ENCODE peak calls at places on chromosomes 2 and 18, in nine cellular contexts. L, K, V, F, N, Z, B, P and M are unnamed samples.

GRCh38 chr2:150063432-150063889 is 424.0 kb downstream of the RND3 start:
- DNase-seq in N (peak; percentile 90), Z (peak; percentile 36), V (no peak), K (no peak), P (no peak), B (no peak), L (no peak), F (no peak), M (no peak)

GRCh38 chr2:25078171-25079049 is 36.5 kb downstream of the EFR3B start:
- DNase-seq in Z (peak; percentile 89), N (peak; percentile 57), V (no peak), K (no peak), B (no peak), P (no peak), L (no peak), F (no peak), M (no peak)

GRCh38 chr18:61554117-61554776 is 221.0 kb downstream of the CDH20 start:
- DNase-seq in V (peak; percentile 41), Z (no peak), L (no peak), P (no peak), F (no peak), K (no peak), B (no peak), N (no peak), M (no peak)

GRCh38 chr2:64837116-64837704 is 152.0 kb upstream of the SLC1A4 start:
- DNase-seq in Z (no peak), N (peak; percentile 85), K (no peak), P (no peak), L (no peak), B (no peak), V (no peak), F (no peak), M (no peak)

GRCh38 chr18:42706618-42707017 is 408.9 kb downstream of the RIT2 start:
- DNase-seq in N (no peak), F (no peak), V (no peak), K (peak; percentile 39), L (no peak), Z (no peak), P (no peak), B (no peak), M (no peak)

GRCh38 chr2:98868548-98869271 is 67.3 kb downstream of the CRACDL start:
- DNase-seq in V (no peak), N (peak; percentile 23), P (no peak), K (no peak), F (no peak), Z (no peak), B (no peak), L (no peak), M (no peak)

GRCh38 chr18:32612651-32613050 is 142.0 kb upstream of the GAREM1 start:
- DNase-seq in B (no peak), L (no peak), Z (no peak), V (no peak), K (no peak), P (no peak), N (no peak), F (no peak), M (no peak)

GRCh38 chr18:31043709-31044108 is 1.2 kb upstream of the DSC3 start:
- DNase-seq in V (no peak), B (no peak), N (no peak), L (no peak), K (no peak), F (no peak), P (no peak), Z (no peak), M (no peak)

GRCh38 chr2:239494578-239494977 is 93.8 kb upstream of the HDAC4 start:
- DNase-seq in Z (no peak), B (no peak), L (no peak), P (no peak), N (no peak), V (no peak), K (no peak), F (no peak), M (no peak)

GRCh38 chr18:45386256-45386655 is 229.0 kb upstream of the SLC14A2 start:
- DNase-seq in V (peak; percentile 20), N (peak; percentile 13), P (no peak), B (no peak), Z (peak; percentile 26), K (peak; percentile 54), F (peak; percentile 32), L (no peak), M (peak; percentile 32)

GRCh38 chr2:222613715-222614331 is 42.1 kb downstream of the FARSB start:
- DNase-seq in V (no peak), F (no peak), N (peak; percentile 67), B (no peak), Z (peak; percentile 69), K (no peak), P (no peak), L (no peak), M (peak; percentile 8)

GRCh38 chr18:66916834-66917233 is 312.9 kb upstream of the CDH19 start:
- DNase-seq in P (no peak), K (no peak), F (no peak), B (no peak), Z (no peak), V (no peak), L (no peak), N (peak; percentile 1), M (no peak)

GRCh38 chr2:237819231-237819630 is 20.7 kb downstream of the RBM44 start:
- DNase-seq in Z (no peak), F (no peak), V (no peak), L (no peak), B (no peak), P (no peak), N (no peak), K (no peak), M (no peak)

GRCh38 chr2:11417946-11418585 is 47.9 kb downstream of the E2F6 start:
- DNase-seq in Z (no peak), V (no peak), B (no peak), F (no peak), P (no peak), L (no peak), K (no peak), N (peak; percentile 32), M (no peak)
- TF ChIP-seq CTCF in Z (peak; percentile 37), V (peak; percentile 41), B (peak; percentile 28), F (peak; percentile 20), P (no peak), L (peak; percentile 42), K (peak; percentile 63), N (peak; percentile 53), M (peak; percentile 60)

GRCh38 chr2:232541961-232542714 is 2.6 kb downstream of the CHRNG start:
- DNase-seq in F (no peak), B (no peak), V (no peak), L (peak; percentile 33), P (no peak), N (no peak), Z (no peak), K (no peak), M (no peak)

GRCh38 chr2:232541195-232541960 is 1.9 kb downstream of the CHRNG start:
- DNase-seq in Z (no peak), F (peak; percentile 11), N (no peak), B (no peak), K (no peak), V (no peak), L (peak; percentile 52), P (no peak), M (no peak)

GRCh38 chr2:232539298-232540231 is at the start of gene CHRNG:
- DNase-seq in F (no peak), B (no peak), Z (no peak), P (no peak), K (no peak), N (no peak), L (peak; percentile 59), V (no peak), M (no peak)

GRCh38 chr2:232538671-232539070 is 821 bp upstream of the CHRNG start:
- DNase-seq in B (no peak), L (peak; percentile 60), P (no peak), V (no peak), K (no peak), F (no peak), N (no peak), Z (no peak), M (no peak)

DNA sequence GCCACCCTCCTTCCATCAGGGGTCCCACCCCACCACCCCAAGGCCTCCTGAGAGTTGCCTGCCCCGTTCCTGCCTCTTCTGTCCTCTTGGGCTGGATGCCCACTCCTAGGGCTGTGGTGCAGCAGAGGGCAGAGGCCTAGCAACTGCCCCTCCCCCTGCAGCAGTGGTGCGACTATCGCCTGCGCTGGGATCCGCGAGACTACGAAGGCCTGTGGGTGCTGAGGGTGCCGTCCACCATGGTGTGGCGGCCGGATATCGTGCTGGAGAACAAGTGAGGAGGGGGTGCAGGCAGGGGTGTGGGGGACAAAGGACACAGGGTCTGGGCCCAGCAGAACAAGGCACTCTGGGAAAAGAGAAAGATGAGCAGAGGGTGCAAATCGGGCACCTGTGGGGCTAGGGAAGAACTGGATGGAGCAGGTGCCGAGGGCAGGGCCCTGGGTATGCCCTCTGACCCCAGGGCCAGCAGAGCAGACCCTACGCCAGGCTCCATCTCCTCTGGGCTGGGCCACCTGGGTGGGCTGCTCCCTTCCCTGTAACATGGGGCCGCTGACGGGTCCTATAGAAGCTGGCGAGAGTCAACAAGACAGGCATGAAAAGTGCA is 1.0 kb downstream of the CHRNG start:
- DNase-seq in F (no peak), V (no peak), N (no peak), Z (no peak), L (peak; percentile 49), P (no peak), K (no peak), B (no peak), M (no peak)
- TF ChIP-seq CTCF in F (no peak), V (no peak), N (no peak), Z (no peak), L (no peak), P (no peak), K (no peak), B (no peak), M (no peak)

GRCh38 chr18:12604445-12605007 is 53.4 kb downstream of the SPIRE1 start:
- DNase-seq in N (no peak), B (no peak), P (no peak), F (no peak), V (no peak), K (no peak), L (no peak), Z (no peak), M (no peak)
- TF ChIP-seq CTCF in N (peak; percentile 25), B (peak; percentile 23), P (no peak), F (no peak), V (no peak), K (peak; percentile 31), L (no peak), Z (peak; percentile 18), M (peak; percentile 22)

GRCh38 chr2:49772299-49772970 is 618.1 kb upstream of the FSHR start:
- DNase-seq in F (no peak), L (no peak), Z (no peak), K (no peak), B (no peak), P (no peak), V (no peak), N (no peak), M (no peak)

DNA sequence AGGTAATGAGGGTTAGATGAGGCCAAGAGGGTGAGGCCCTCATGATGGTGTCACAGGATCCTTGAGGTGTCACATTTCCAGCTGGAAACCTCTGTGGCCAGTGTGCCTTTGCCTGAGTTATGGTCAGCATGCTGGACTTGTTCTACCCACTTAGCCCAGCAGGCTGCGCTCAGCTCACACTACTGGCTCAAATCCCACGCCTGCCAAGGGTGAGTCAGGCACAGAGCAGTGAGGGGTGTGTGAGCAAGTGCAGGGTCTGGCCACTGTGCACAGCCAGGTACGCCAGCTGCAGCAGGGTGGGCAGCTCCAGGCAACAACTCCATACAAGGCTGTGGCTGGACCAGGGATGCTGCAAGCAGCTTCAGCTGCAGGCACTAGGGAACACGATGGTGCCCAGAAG is 616.6 kb upstream of the FSHR start:
- DNase-seq in N (no peak), B (no peak), V (peak; percentile 22), Z (peak; percentile 9), L (no peak), P (no peak), F (peak; percentile 64), K (peak; percentile 53), M (peak; percentile 53)
- TF ChIP-seq CTCF in N (no peak), B (no peak), V (peak; percentile 35), Z (peak; percentile 49), L (peak; percentile 34), P (no peak), F (peak; percentile 71), K (peak; percentile 28), M (peak; percentile 71)